ENCODE peak calls at places on chromosomes 6 and 20, in five cellular contexts. One of them, this sample, is unnamed.

GRCh38 chr6:72624557-72625160 is 2.8 kb downstream of the KCNQ5 start:
- DNase-seq in HCT116: no peak
- DNase-seq in breast epithelium: no peak
- DNase-seq in HepG2: no peak
- DNase-seq in prostate gland: no peak
- DNase-seq in this sample: peak

GRCh38 chr6:45470131-45470738 is 92.5 kb upstream of the SUPT3H start:
- DNase-seq in HCT116: no peak
- DNase-seq in breast epithelium: no peak
- DNase-seq in HepG2: no peak
- DNase-seq in prostate gland: no peak
- DNase-seq in this sample: no peak

GRCh38 chr20:46209930-46210671 is 92.0 kb downstream of the CD40 start:
- DNase-seq in HCT116: no peak
- DNase-seq in breast epithelium: no peak
- DNase-seq in HepG2: no peak
- DNase-seq in prostate gland: no peak
- DNase-seq in this sample: no peak

GRCh38 chr20:62276448-62276847 is 26.3 kb upstream of the ADRM1 start:
- DNase-seq in HCT116: no peak
- DNase-seq in breast epithelium: no peak
- DNase-seq in HepG2: no peak
- DNase-seq in prostate gland: no peak
- DNase-seq in this sample: no peak

GRCh38 chr20:20253744-20254330 is 114.1 kb upstream of the INSM1 start:
- DNase-seq in HCT116: no peak
- DNase-seq in breast epithelium: no peak
- DNase-seq in HepG2: no peak
- DNase-seq in prostate gland: no peak
- DNase-seq in this sample: no peak

GRCh38 chr6:68657374-68657773 is 22.3 kb downstream of the ADGRB3 start:
- DNase-seq in HCT116: no peak
- DNase-seq in breast epithelium: no peak
- DNase-seq in HepG2: no peak
- DNase-seq in prostate gland: no peak
- DNase-seq in this sample: no peak

GRCh38 chr6:106300944-106301343 is 24.6 kb downstream of the ATG5 start:
- DNase-seq in HCT116: no peak
- DNase-seq in breast epithelium: no peak
- DNase-seq in HepG2: peak
- DNase-seq in prostate gland: no peak
- DNase-seq in this sample: peak

GRCh38 chr6:125789576-125790402 is 971 bp upstream of the NCOA7 start:
- DNase-seq in HCT116: no peak
- DNase-seq in breast epithelium: no peak
- DNase-seq in HepG2: peak
- DNase-seq in prostate gland: peak
- DNase-seq in this sample: peak

GRCh38 chr6:121157913-121158312 is 176.4 kb downstream of the TBC1D32 start:
- DNase-seq in HCT116: no peak
- DNase-seq in breast epithelium: no peak
- DNase-seq in HepG2: no peak
- DNase-seq in prostate gland: no peak
- DNase-seq in this sample: no peak

GRCh38 chr6:26501482-26501986 is 1.4 kb downstream of the BTN1A1 start:
- DNase-seq in HCT116: no peak
- DNase-seq in breast epithelium: no peak
- DNase-seq in HepG2: no peak
- DNase-seq in prostate gland: no peak
- DNase-seq in this sample: peak

GRCh38 chr6:89007209-89008001 is 44.0 kb upstream of the RNGTT start:
- DNase-seq in HCT116: no peak
- DNase-seq in breast epithelium: no peak
- DNase-seq in HepG2: no peak
- DNase-seq in prostate gland: no peak
- DNase-seq in this sample: peak

GRCh38 chr6:11025094-11025493 is 19.0 kb downstream of the ELOVL2 start:
- DNase-seq in HCT116: no peak
- DNase-seq in breast epithelium: no peak
- DNase-seq in HepG2: no peak
- DNase-seq in prostate gland: no peak
- DNase-seq in this sample: no peak

GRCh38 chr20:54172532-54172855 is 1.3 kb downstream of the CYP24A1 start:
- DNase-seq in HCT116: no peak
- DNase-seq in breast epithelium: no peak
- DNase-seq in HepG2: no peak
- DNase-seq in prostate gland: no peak
- DNase-seq in this sample: no peak

GRCh38 chr20:3161316-3162079 is 1.8 kb upstream of the FASTKD5 start:
- DNase-seq in HCT116: no peak
- DNase-seq in breast epithelium: no peak
- DNase-seq in HepG2: peak
- DNase-seq in prostate gland: no peak
- DNase-seq in this sample: peak

GRCh38 chr20:23078351-23078993 is 7.7 kb downstream of the CD93 start:
- DNase-seq in HCT116: no peak
- DNase-seq in breast epithelium: no peak
- DNase-seq in HepG2: no peak
- DNase-seq in prostate gland: no peak
- DNase-seq in this sample: no peak

GRCh38 chr20:4666001-4666470 is 55.7 kb upstream of the PRND start:
- DNase-seq in HCT116: no peak
- DNase-seq in breast epithelium: no peak
- DNase-seq in HepG2: no peak
- DNase-seq in prostate gland: no peak
- DNase-seq in this sample: no peak

GRCh38 chr6:71510057-71510713 is 221.6 kb downstream of the OGFRL1 start:
- DNase-seq in HCT116: peak
- DNase-seq in breast epithelium: peak
- DNase-seq in HepG2: peak
- DNase-seq in prostate gland: peak
- DNase-seq in this sample: peak

GRCh38 chr20:64166712-64167615 is 2.7 kb downstream of the MYT1 start:
- DNase-seq in HCT116: no peak
- DNase-seq in breast epithelium: no peak
- DNase-seq in HepG2: no peak
- DNase-seq in prostate gland: no peak
- DNase-seq in this sample: no peak

GRCh38 chr20:51810155-51811039 is 8.1 kb upstream of the SALL4 start:
- DNase-seq in HCT116: no peak
- DNase-seq in breast epithelium: no peak
- DNase-seq in HepG2: peak
- DNase-seq in prostate gland: no peak
- DNase-seq in this sample: peak

GRCh38 chr6:13013681-13014550 is 297.3 kb downstream of the PHACTR1 start:
- DNase-seq in HCT116: no peak
- DNase-seq in breast epithelium: no peak
- DNase-seq in HepG2: no peak
- DNase-seq in prostate gland: no peak
- DNase-seq in this sample: peak

GRCh38 chr6:42093582-42094329 is 43.4 kb downstream of the TAF8 start:
- DNase-seq in HCT116: no peak
- DNase-seq in breast epithelium: no peak
- DNase-seq in HepG2: peak
- DNase-seq in prostate gland: no peak
- DNase-seq in this sample: peak

GRCh38 chr6:85353012-85353411 is 96.9 kb upstream of the NT5E start:
- DNase-seq in HCT116: no peak
- DNase-seq in breast epithelium: no peak
- DNase-seq in HepG2: no peak
- DNase-seq in prostate gland: no peak
- DNase-seq in this sample: no peak

GRCh38 chr20:59006167-59006863 is 739 bp downstream of the CTSZ start:
- DNase-seq in HCT116: no peak
- DNase-seq in breast epithelium: no peak
- DNase-seq in HepG2: no peak
- DNase-seq in prostate gland: no peak
- DNase-seq in this sample: peak

GRCh38 chr6:89436226-89436625 is 3.3 kb downstream of the ANKRD6 start:
- DNase-seq in HCT116: no peak
- DNase-seq in breast epithelium: no peak
- DNase-seq in HepG2: no peak
- DNase-seq in prostate gland: peak
- DNase-seq in this sample: no peak

GRCh38 chr6:116265081-116265829 is 11.4 kb upstream of the TSPYL4 start:
- DNase-seq in HCT116: no peak
- DNase-seq in breast epithelium: no peak
- DNase-seq in HepG2: no peak
- DNase-seq in prostate gland: no peak
- DNase-seq in this sample: no peak

GRCh38 chr6:9520417-9521151 is 894.3 kb downstream of the TFAP2A start:
- DNase-seq in HCT116: peak
- DNase-seq in breast epithelium: no peak
- DNase-seq in HepG2: no peak
- DNase-seq in prostate gland: no peak
- DNase-seq in this sample: no peak

GRCh38 chr20:1734269-1734858 is 76.8 kb upstream of the SIRPG start:
- DNase-seq in HCT116: no peak
- DNase-seq in breast epithelium: no peak
- DNase-seq in HepG2: peak
- DNase-seq in prostate gland: no peak
- DNase-seq in this sample: no peak

GRCh38 chr6:16238057-16238657 is at the start of gene GMPR:
- DNase-seq in HCT116: peak
- DNase-seq in breast epithelium: peak
- DNase-seq in HepG2: no peak
- DNase-seq in prostate gland: peak
- DNase-seq in this sample: peak

GRCh38 chr6:80605165-80605989 is 498.9 kb downstream of the BCKDHB start:
- DNase-seq in HCT116: peak
- DNase-seq in breast epithelium: no peak
- DNase-seq in HepG2: peak
- DNase-seq in prostate gland: no peak
- DNase-seq in this sample: peak

GRCh38 chr6:124560836-124561585 is 401.2 kb upstream of the RNF217 start:
- DNase-seq in HCT116: no peak
- DNase-seq in breast epithelium: no peak
- DNase-seq in HepG2: no peak
- DNase-seq in prostate gland: no peak
- DNase-seq in this sample: no peak

GRCh38 chr6:15502451-15503345 is 160.1 kb downstream of the DTNBP1 start:
- DNase-seq in HCT116: no peak
- DNase-seq in breast epithelium: no peak
- DNase-seq in HepG2: no peak
- DNase-seq in prostate gland: no peak
- DNase-seq in this sample: no peak

GRCh38 chr6:119834418-119834817 is 484.9 kb upstream of the MAN1A1 start:
- DNase-seq in HCT116: no peak
- DNase-seq in breast epithelium: no peak
- DNase-seq in HepG2: no peak
- DNase-seq in prostate gland: no peak
- DNase-seq in this sample: no peak
- TF ChIP-seq POLR2AphosphoS5 in HCT116: no peak
- TF ChIP-seq POLR2AphosphoS5 in breast epithelium: no peak
- TF ChIP-seq POLR2AphosphoS5 in HepG2: no peak
- TF ChIP-seq POLR2AphosphoS5 in prostate gland: no peak
- TF ChIP-seq POLR2AphosphoS5 in this sample: no peak

GRCh38 chr6:77368660-77369313 is 94.5 kb downstream of the HTR1B start:
- DNase-seq in HCT116: peak
- DNase-seq in breast epithelium: peak
- DNase-seq in HepG2: no peak
- DNase-seq in prostate gland: no peak
- DNase-seq in this sample: peak

GRCh38 chr6:77361018-77361417 is 102.3 kb downstream of the HTR1B start:
- DNase-seq in HCT116: no peak
- DNase-seq in breast epithelium: no peak
- DNase-seq in HepG2: no peak
- DNase-seq in prostate gland: no peak
- DNase-seq in this sample: no peak

GRCh38 chr6:77362055-77362454 is 101.2 kb downstream of the HTR1B start:
- DNase-seq in HCT116: no peak
- DNase-seq in breast epithelium: no peak
- DNase-seq in HepG2: no peak
- DNase-seq in prostate gland: no peak
- DNase-seq in this sample: no peak

DNA sequence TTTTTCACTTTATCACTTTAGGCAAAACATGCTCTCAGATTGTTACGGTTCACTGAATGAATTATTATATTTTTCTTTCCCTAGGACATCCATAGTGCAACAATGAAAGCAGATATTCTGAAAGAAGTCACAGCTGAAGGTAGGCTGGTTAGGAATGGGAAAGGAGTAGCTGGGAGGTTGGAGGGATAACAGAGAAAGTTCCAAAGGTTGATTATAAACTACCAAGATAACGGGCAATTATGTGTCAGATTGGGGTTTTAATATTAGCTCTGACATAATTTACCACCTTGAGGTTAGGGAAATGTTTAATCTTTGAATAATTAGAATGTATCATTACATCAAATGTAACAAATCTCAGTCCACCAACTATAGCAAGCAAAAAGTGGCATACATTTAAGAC is 96.5 kb downstream of the HTR1B start:
- DNase-seq in HCT116: no peak
- DNase-seq in breast epithelium: no peak
- DNase-seq in HepG2: no peak
- DNase-seq in prostate gland: no peak
- DNase-seq in this sample: no peak
- TF ChIP-seq POLR2AphosphoS5 in HCT116: no peak
- TF ChIP-seq POLR2AphosphoS5 in breast epithelium: no peak
- TF ChIP-seq POLR2AphosphoS5 in HepG2: no peak
- TF ChIP-seq POLR2AphosphoS5 in prostate gland: no peak
- TF ChIP-seq POLR2AphosphoS5 in this sample: no peak

GRCh38 chr20:44310664-44311639 is at the start of gene FITM2:
- DNase-seq in HCT116: peak
- DNase-seq in breast epithelium: peak
- DNase-seq in HepG2: peak
- DNase-seq in prostate gland: peak
- DNase-seq in this sample: peak
- TF ChIP-seq POLR2AphosphoS5 in HCT116: peak
- TF ChIP-seq POLR2AphosphoS5 in breast epithelium: peak
- TF ChIP-seq POLR2AphosphoS5 in HepG2: peak
- TF ChIP-seq POLR2AphosphoS5 in prostate gland: peak
- TF ChIP-seq POLR2AphosphoS5 in this sample: peak

GRCh38 chr6:148435386-148435785 is 92.7 kb downstream of the SASH1 start:
- DNase-seq in HCT116: no peak
- DNase-seq in breast epithelium: no peak
- DNase-seq in HepG2: no peak
- DNase-seq in prostate gland: no peak
- DNase-seq in this sample: no peak
- TF ChIP-seq POLR2AphosphoS5 in HCT116: no peak
- TF ChIP-seq POLR2AphosphoS5 in breast epithelium: no peak
- TF ChIP-seq POLR2AphosphoS5 in HepG2: no peak
- TF ChIP-seq POLR2AphosphoS5 in prostate gland: no peak
- TF ChIP-seq POLR2AphosphoS5 in this sample: no peak

DNA sequence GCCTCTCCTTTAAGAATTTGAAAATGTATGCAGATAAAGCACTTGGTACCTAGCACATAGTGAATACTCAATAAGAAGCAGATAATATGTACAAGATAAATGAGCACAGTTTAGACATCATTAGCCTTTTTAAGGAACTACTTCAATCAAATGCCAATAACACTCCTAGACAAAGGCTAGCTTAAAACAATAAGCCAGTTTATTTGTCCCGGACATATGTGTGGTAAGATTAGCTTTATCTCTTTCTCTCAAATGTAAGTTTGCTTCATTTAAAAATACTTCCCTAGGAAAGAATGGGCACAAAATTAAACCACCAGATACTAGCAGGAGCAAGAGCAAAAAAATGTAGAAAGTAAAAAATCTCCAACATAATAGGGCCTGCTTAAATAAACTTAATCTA is 73.8 kb downstream of the MAP3K5 start:
- DNase-seq in HCT116: no peak
- DNase-seq in breast epithelium: no peak
- DNase-seq in HepG2: no peak
- DNase-seq in prostate gland: no peak
- DNase-seq in this sample: no peak
- TF ChIP-seq POLR2AphosphoS5 in HCT116: no peak
- TF ChIP-seq POLR2AphosphoS5 in breast epithelium: no peak
- TF ChIP-seq POLR2AphosphoS5 in HepG2: no peak
- TF ChIP-seq POLR2AphosphoS5 in prostate gland: no peak
- TF ChIP-seq POLR2AphosphoS5 in this sample: no peak